ENCODE peak calls at places on chromosomes 2 and 18, in seven cellular contexts. One of them, this sample, is unnamed.

GRCh38 chr2:44974064-44974715 is 32.7 kb downstream of the SIX3 start:
- DNase-seq in neural crest cell: no peak
- DNase-seq in putamen: no peak
- DNase-seq in amygdala: no peak
- DNase-seq in stimulated activated naive B cell treated with anti-CD40 and anti-IgM and Interleukin-4, amounts not matched to agents 10 μg/mL and 1 μg/mL and 100 μg/mL, for 72 hours: no peak
- DNase-seq in T-helper 2 cell: no peak
- DNase-seq in GM12865: peak; percentile 44
- DNase-seq in this sample: no peak

GRCh38 chr2:237886702-237887481 is 27.5 kb downstream of the RAMP1 start:
- DNase-seq in stimulated activated naive B cell treated with anti-CD40 and anti-IgM and Interleukin-4, amounts not matched to agents 10 μg/mL and 1 μg/mL and 100 μg/mL, for 72 hours: no peak
- DNase-seq in T-helper 2 cell: no peak
- DNase-seq in amygdala: no peak
- DNase-seq in putamen: no peak
- DNase-seq in neural crest cell: no peak
- DNase-seq in GM12865: no peak
- DNase-seq in this sample: no peak

GRCh38 chr2:79576431-79576830 is 63.6 kb downstream of the CTNNA2 start:
- DNase-seq in stimulated activated naive B cell treated with anti-CD40 and anti-IgM and Interleukin-4, amounts not matched to agents 10 μg/mL and 1 μg/mL and 100 μg/mL, for 72 hours: no peak
- DNase-seq in T-helper 2 cell: no peak
- DNase-seq in neural crest cell: no peak
- DNase-seq in amygdala: no peak
- DNase-seq in GM12865: no peak
- DNase-seq in putamen: no peak
- DNase-seq in this sample: no peak

GRCh38 chr2:134149904-134150303 is 104.0 kb upstream of the MGAT5 start:
- DNase-seq in stimulated activated naive B cell treated with anti-CD40 and anti-IgM and Interleukin-4, amounts not matched to agents 10 μg/mL and 1 μg/mL and 100 μg/mL, for 72 hours: no peak
- DNase-seq in putamen: no peak
- DNase-seq in amygdala: no peak
- DNase-seq in neural crest cell: no peak
- DNase-seq in T-helper 2 cell: no peak
- DNase-seq in GM12865: no peak
- DNase-seq in this sample: no peak

GRCh38 chr2:71277536-71278103 is 50.7 kb upstream of the PAIP2B start:
- DNase-seq in putamen: peak; percentile 86
- DNase-seq in amygdala: peak; percentile 88
- DNase-seq in GM12865: peak; percentile 6
- DNase-seq in neural crest cell: peak; percentile 71
- DNase-seq in stimulated activated naive B cell treated with anti-CD40 and anti-IgM and Interleukin-4, amounts not matched to agents 10 μg/mL and 1 μg/mL and 100 μg/mL, for 72 hours: peak; percentile 31
- DNase-seq in T-helper 2 cell: no peak
- DNase-seq in this sample: no peak

GRCh38 chr2:39778775-39779751 is at the start of gene THUMPD2:
- DNase-seq in amygdala: peak; percentile 36
- DNase-seq in stimulated activated naive B cell treated with anti-CD40 and anti-IgM and Interleukin-4, amounts not matched to agents 10 μg/mL and 1 μg/mL and 100 μg/mL, for 72 hours: peak; percentile 52
- DNase-seq in GM12865: peak; percentile 88
- DNase-seq in T-helper 2 cell: peak; percentile 41
- DNase-seq in putamen: peak; percentile 56
- DNase-seq in neural crest cell: peak; percentile 66
- DNase-seq in this sample: peak; percentile 32

GRCh38 chr2:165203689-165204559 is at the start of gene SCN3A:
- DNase-seq in T-helper 2 cell: no peak
- DNase-seq in GM12865: peak; percentile 63
- DNase-seq in amygdala: no peak
- DNase-seq in stimulated activated naive B cell treated with anti-CD40 and anti-IgM and Interleukin-4, amounts not matched to agents 10 μg/mL and 1 μg/mL and 100 μg/mL, for 72 hours: peak; percentile 33
- DNase-seq in neural crest cell: peak; percentile 55
- DNase-seq in putamen: peak; percentile 54
- DNase-seq in this sample: no peak

GRCh38 chr2:165406053-165406628 is 63.4 kb upstream of the CSRNP3 start:
- DNase-seq in amygdala: no peak
- DNase-seq in GM12865: no peak
- DNase-seq in putamen: no peak
- DNase-seq in T-helper 2 cell: no peak
- DNase-seq in neural crest cell: peak; percentile 10
- DNase-seq in stimulated activated naive B cell treated with anti-CD40 and anti-IgM and Interleukin-4, amounts not matched to agents 10 μg/mL and 1 μg/mL and 100 μg/mL, for 72 hours: no peak
- DNase-seq in this sample: no peak

GRCh38 chr2:230472619-230473018 is 56.6 kb downstream of the SP100 start:
- DNase-seq in GM12865: peak; percentile 55
- DNase-seq in stimulated activated naive B cell treated with anti-CD40 and anti-IgM and Interleukin-4, amounts not matched to agents 10 μg/mL and 1 μg/mL and 100 μg/mL, for 72 hours: peak; percentile 52
- DNase-seq in amygdala: no peak
- DNase-seq in neural crest cell: no peak
- DNase-seq in T-helper 2 cell: peak; percentile 12
- DNase-seq in putamen: no peak
- DNase-seq in this sample: no peak

GRCh38 chr2:64667535-64667934 is 13.8 kb upstream of the SERTAD2 start:
- DNase-seq in T-helper 2 cell: no peak
- DNase-seq in putamen: no peak
- DNase-seq in amygdala: no peak
- DNase-seq in neural crest cell: no peak
- DNase-seq in stimulated activated naive B cell treated with anti-CD40 and anti-IgM and Interleukin-4, amounts not matched to agents 10 μg/mL and 1 μg/mL and 100 μg/mL, for 72 hours: no peak
- DNase-seq in GM12865: no peak
- DNase-seq in this sample: no peak

GRCh38 chr2:136130511-136130910 is 12.6 kb upstream of the CXCR4 start:
- DNase-seq in T-helper 2 cell: no peak
- DNase-seq in amygdala: no peak
- DNase-seq in stimulated activated naive B cell treated with anti-CD40 and anti-IgM and Interleukin-4, amounts not matched to agents 10 μg/mL and 1 μg/mL and 100 μg/mL, for 72 hours: no peak
- DNase-seq in GM12865: no peak
- DNase-seq in putamen: no peak
- DNase-seq in neural crest cell: no peak
- DNase-seq in this sample: no peak

GRCh38 chr2:140502951-140503630 is 1627.7 kb downstream of the LRP1B start:
- DNase-seq in neural crest cell: no peak
- DNase-seq in putamen: no peak
- DNase-seq in T-helper 2 cell: no peak
- DNase-seq in GM12865: no peak
- DNase-seq in amygdala: no peak
- DNase-seq in stimulated activated naive B cell treated with anti-CD40 and anti-IgM and Interleukin-4, amounts not matched to agents 10 μg/mL and 1 μg/mL and 100 μg/mL, for 72 hours: no peak
- DNase-seq in this sample: no peak

GRCh38 chr2:39405364-39405763 is 31.7 kb downstream of the MAP4K3 start:
- DNase-seq in neural crest cell: no peak
- DNase-seq in amygdala: no peak
- DNase-seq in GM12865: no peak
- DNase-seq in T-helper 2 cell: no peak
- DNase-seq in putamen: no peak
- DNase-seq in stimulated activated naive B cell treated with anti-CD40 and anti-IgM and Interleukin-4, amounts not matched to agents 10 μg/mL and 1 μg/mL and 100 μg/mL, for 72 hours: no peak
- DNase-seq in this sample: no peak

GRCh38 chr2:212539145-212539880 is 711 bp upstream of the ERBB4 start:
- DNase-seq in putamen: peak; percentile 82
- DNase-seq in GM12865: peak; percentile 18
- DNase-seq in neural crest cell: no peak
- DNase-seq in amygdala: peak; percentile 47
- DNase-seq in stimulated activated naive B cell treated with anti-CD40 and anti-IgM and Interleukin-4, amounts not matched to agents 10 μg/mL and 1 μg/mL and 100 μg/mL, for 72 hours: no peak
- DNase-seq in T-helper 2 cell: no peak
- DNase-seq in this sample: peak; percentile 81

GRCh38 chr2:27152796-27153464 is 4.1 kb downstream of the TCF23 start:
- DNase-seq in T-helper 2 cell: no peak
- DNase-seq in putamen: no peak
- DNase-seq in GM12865: no peak
- DNase-seq in stimulated activated naive B cell treated with anti-CD40 and anti-IgM and Interleukin-4, amounts not matched to agents 10 μg/mL and 1 μg/mL and 100 μg/mL, for 72 hours: no peak
- DNase-seq in neural crest cell: no peak
- DNase-seq in amygdala: no peak
- DNase-seq in this sample: no peak

GRCh38 chr2:233234264-233234663 is 17.2 kb upstream of the ATG16L1 start:
- DNase-seq in amygdala: no peak
- DNase-seq in putamen: no peak
- DNase-seq in stimulated activated naive B cell treated with anti-CD40 and anti-IgM and Interleukin-4, amounts not matched to agents 10 μg/mL and 1 μg/mL and 100 μg/mL, for 72 hours: no peak
- DNase-seq in T-helper 2 cell: no peak
- DNase-seq in GM12865: no peak
- DNase-seq in neural crest cell: no peak
- DNase-seq in this sample: no peak

GRCh38 chr2:194252127-194252526 is 1404.9 kb upstream of the SLC39A10 start:
- DNase-seq in T-helper 2 cell: no peak
- DNase-seq in amygdala: no peak
- DNase-seq in stimulated activated naive B cell treated with anti-CD40 and anti-IgM and Interleukin-4, amounts not matched to agents 10 μg/mL and 1 μg/mL and 100 μg/mL, for 72 hours: no peak
- DNase-seq in neural crest cell: no peak
- DNase-seq in GM12865: no peak
- DNase-seq in putamen: no peak
- DNase-seq in this sample: no peak

GRCh38 chr18:58793361-58793760 is 71.3 kb upstream of the ZNF532 start:
- DNase-seq in putamen: no peak
- DNase-seq in GM12865: no peak
- DNase-seq in amygdala: no peak
- DNase-seq in T-helper 2 cell: no peak
- DNase-seq in neural crest cell: no peak
- DNase-seq in stimulated activated naive B cell treated with anti-CD40 and anti-IgM and Interleukin-4, amounts not matched to agents 10 μg/mL and 1 μg/mL and 100 μg/mL, for 72 hours: no peak
- DNase-seq in this sample: no peak

GRCh38 chr2:225566798-225567197 is 167.3 kb downstream of the NYAP2 start:
- DNase-seq in amygdala: no peak
- DNase-seq in stimulated activated naive B cell treated with anti-CD40 and anti-IgM and Interleukin-4, amounts not matched to agents 10 μg/mL and 1 μg/mL and 100 μg/mL, for 72 hours: no peak
- DNase-seq in neural crest cell: no peak
- DNase-seq in T-helper 2 cell: no peak
- DNase-seq in GM12865: no peak
- DNase-seq in putamen: no peak
- DNase-seq in this sample: no peak

GRCh38 chr2:129273266-129274037 is 706.0 kb upstream of the RAB6C start:
- DNase-seq in amygdala: no peak
- DNase-seq in neural crest cell: no peak
- DNase-seq in GM12865: no peak
- DNase-seq in putamen: no peak
- DNase-seq in stimulated activated naive B cell treated with anti-CD40 and anti-IgM and Interleukin-4, amounts not matched to agents 10 μg/mL and 1 μg/mL and 100 μg/mL, for 72 hours: no peak
- DNase-seq in T-helper 2 cell: no peak
- DNase-seq in this sample: no peak

GRCh38 chr2:112480540-112481049 is 1.4 kb upstream of the TTL start:
- DNase-seq in GM12865: peak; percentile 34
- DNase-seq in stimulated activated naive B cell treated with anti-CD40 and anti-IgM and Interleukin-4, amounts not matched to agents 10 μg/mL and 1 μg/mL and 100 μg/mL, for 72 hours: no peak
- DNase-seq in putamen: no peak
- DNase-seq in T-helper 2 cell: no peak
- DNase-seq in neural crest cell: no peak
- DNase-seq in amygdala: no peak
- DNase-seq in this sample: no peak

GRCh38 chr2:70094978-70095832 is 7.9 kb downstream of the PCBP1 start:
- DNase-seq in GM12865: peak; percentile 86
- DNase-seq in putamen: peak; percentile 90
- DNase-seq in T-helper 2 cell: no peak
- DNase-seq in neural crest cell: no peak
- DNase-seq in stimulated activated naive B cell treated with anti-CD40 and anti-IgM and Interleukin-4, amounts not matched to agents 10 μg/mL and 1 μg/mL and 100 μg/mL, for 72 hours: peak; percentile 65
- DNase-seq in amygdala: peak; percentile 58
- DNase-seq in this sample: no peak

GRCh38 chr2:175880-176800 is 87.7 kb downstream of the SH3YL1 start:
- DNase-seq in GM12865: no peak
- DNase-seq in putamen: no peak
- DNase-seq in T-helper 2 cell: no peak
- DNase-seq in neural crest cell: no peak
- DNase-seq in stimulated activated naive B cell treated with anti-CD40 and anti-IgM and Interleukin-4, amounts not matched to agents 10 μg/mL and 1 μg/mL and 100 μg/mL, for 72 hours: no peak
- DNase-seq in amygdala: no peak
- DNase-seq in this sample: no peak

GRCh38 chr18:31512203-31512764 is 14.3 kb downstream of the DSG2 start:
- DNase-seq in neural crest cell: no peak
- DNase-seq in putamen: no peak
- DNase-seq in amygdala: no peak
- DNase-seq in stimulated activated naive B cell treated with anti-CD40 and anti-IgM and Interleukin-4, amounts not matched to agents 10 μg/mL and 1 μg/mL and 100 μg/mL, for 72 hours: no peak
- DNase-seq in GM12865: no peak
- DNase-seq in T-helper 2 cell: no peak
- DNase-seq in this sample: no peak